ENCODE peak calls at places on chromosomes 7 and 10, in nine cellular contexts. A is CD8-positive, alpha-beta T cell; R is pancreas; J is spleen; L is epithelial cell of prostate; W is IMR-90; Q is gastrocnemius medialis; S is endothelial cell of umbilical vein; H is SK-N-MC. K is an unnamed sample.

GRCh38 chr7:81111781-81112540 is 193.1 kb upstream of the SEMA3C start:
- DNase-seq in W (peak; percentile 72), S (peak; percentile 51), J (no peak), Q (no peak), H (peak; percentile 53), A (no peak), R (no peak), L (no peak), K (no peak)

GRCh38 chr7:18671176-18671575 is 175.6 kb downstream of the HDAC9 start:
- DNase-seq in H (no peak), R (no peak), S (no peak), L (no peak), W (no peak), J (no peak), Q (no peak), A (no peak), K (peak; percentile 4)

GRCh38 chr10:124332426-124332825 is 86.3 kb downstream of the OAT start:
- DNase-seq in W (no peak), S (no peak), L (no peak), A (no peak), J (no peak), R (no peak), H (no peak), Q (no peak), K (no peak)

GRCh38 chr7:29156798-29157461 is 10.6 kb upstream of the CPVL start:
- DNase-seq in H (no peak), A (no peak), J (no peak), R (no peak), W (no peak), S (no peak), Q (no peak), L (no peak), K (no peak)

GRCh38 chr7:158260567-158261361 is 326.9 kb downstream of the PTPRN2 start:
- DNase-seq in L (no peak), S (no peak), R (no peak), H (no peak), Q (no peak), A (no peak), J (no peak), W (no peak), K (no peak)

GRCh38 chr10:19668104-19668503 is 148.1 kb upstream of the PLXDC2 start:
- DNase-seq in Q (no peak), R (no peak), L (no peak), J (no peak), H (no peak), A (no peak), W (no peak), S (no peak), K (no peak)

GRCh38 chr10:111093741-111094380 is 17.0 kb downstream of the ADRA2A start:
- DNase-seq in L (peak; percentile 34), W (peak; percentile 43), S (no peak), H (no peak), R (no peak), A (no peak), Q (no peak), J (no peak), K (no peak)

GRCh38 chr7:143503261-143503660 is 25.6 kb downstream of the TAS2R41 start:
- DNase-seq in Q (no peak), L (no peak), S (no peak), H (no peak), J (no peak), R (no peak), A (no peak), W (no peak), K (no peak)

GRCh38 chr7:31782411-31782991 is 95.5 kb downstream of the PPP1R17 start:
- DNase-seq in Q (no peak), W (peak; percentile 77), A (no peak), R (no peak), H (peak; percentile 28), S (peak; percentile 69), J (no peak), L (peak; percentile 12), K (peak; percentile 73)

GRCh38 chr10:48365668-48366067 is 59.2 kb downstream of the MAPK8 start:
- DNase-seq in W (peak; percentile 16), S (no peak), R (no peak), L (no peak), A (no peak), H (no peak), Q (no peak), J (no peak), K (no peak)

GRCh38 chr10:72906446-72906845 is 12.9 kb downstream of the OIT3 start:
- DNase-seq in W (peak; percentile 15), Q (no peak), L (no peak), R (no peak), J (no peak), A (no peak), S (no peak), H (no peak), K (no peak)

GRCh38 chr7:155589001-155589980 is 42.9 kb upstream of the CNPY1 start:
- DNase-seq in A (no peak), J (peak; percentile 81), H (no peak), W (no peak), R (no peak), Q (no peak), L (no peak), S (no peak), K (no peak)

GRCh38 chr7:71235263-71235662 is 103.3 kb downstream of the GALNT17 start:
- DNase-seq in Q (no peak), A (no peak), J (no peak), W (no peak), H (no peak), R (no peak), S (no peak), L (no peak), K (no peak)
- H3K27ac ChIP-seq in Q (no peak overlapping the region), A (no peak overlapping the region), J (no peak overlapping the region), W (no peak overlapping the region), H (no peak overlapping the region), R (no peak overlapping the region), S (no peak overlapping the region), L (no peak overlapping the region), K (no peak overlapping the region)

GRCh38 chr7:148799893-148800545 is 84.1 kb downstream of the EZH2 start:
- DNase-seq in A (no peak), S (no peak), H (no peak), Q (no peak), L (no peak), W (no peak), R (no peak), J (no peak), K (no peak)
- H3K27ac ChIP-seq in A (no peak overlapping the region), S (no peak overlapping the region), H (peak overlapping the region; percentile 68), Q (no peak overlapping the region), L (no peak overlapping the region), W (no peak overlapping the region), R (no peak overlapping the region), J (no peak overlapping the region), K (peak overlapping the region; percentile 15)

GRCh38 chr7:73986158-73986631 is 41.8 kb upstream of the ELN start:
- DNase-seq in A (no peak), Q (no peak), L (no peak), H (no peak), J (no peak), W (no peak), S (no peak), R (no peak), K (no peak)
- H3K27ac ChIP-seq in A (no peak overlapping the region), Q (no peak overlapping the region), L (no peak overlapping the region), H (no peak overlapping the region), J (no peak overlapping the region), W (no peak overlapping the region), S (no peak overlapping the region), R (no peak overlapping the region), K (no peak overlapping the region)

GRCh38 chr10:10910634-10911033 is 107.0 kb upstream of the CELF2 start:
- DNase-seq in A (no peak), L (no peak), Q (no peak), S (no peak), J (no peak), R (no peak), H (no peak), W (peak; percentile 21), K (no peak)
- H3K27ac ChIP-seq in A (no peak overlapping the region), L (peak overlapping the region; percentile 60), Q (no peak overlapping the region), S (no peak overlapping the region), J (no peak overlapping the region), R (no peak overlapping the region), H (no peak overlapping the region), W (no peak overlapping the region), K (peak overlapping the region; percentile 84)

GRCh38 chr10:88161070-88161469 is 297.6 kb downstream of the PTEN start:
- DNase-seq in R (no peak), L (no peak), Q (no peak), W (no peak), A (no peak), H (no peak), S (no peak), J (no peak), K (no peak)

GRCh38 chr10:88159127-88159829 is 295.9 kb downstream of the PTEN start:
- DNase-seq in S (no peak), A (no peak), H (no peak), W (no peak), R (no peak), J (no peak), Q (no peak), L (no peak), K (no peak)

GRCh38 chr10:88156341-88156740 is 292.9 kb downstream of the PTEN start:
- DNase-seq in S (peak; percentile 31), A (no peak), Q (no peak), W (peak; percentile 92), J (no peak), L (no peak), R (no peak), H (no peak), K (no peak)

GRCh38 chr10:88157981-88158465 is 294.6 kb downstream of the PTEN start:
- DNase-seq in W (peak; percentile 96), S (peak; percentile 76), J (no peak), R (no peak), H (no peak), A (no peak), L (no peak), Q (no peak), K (peak; percentile 79)

DNA sequence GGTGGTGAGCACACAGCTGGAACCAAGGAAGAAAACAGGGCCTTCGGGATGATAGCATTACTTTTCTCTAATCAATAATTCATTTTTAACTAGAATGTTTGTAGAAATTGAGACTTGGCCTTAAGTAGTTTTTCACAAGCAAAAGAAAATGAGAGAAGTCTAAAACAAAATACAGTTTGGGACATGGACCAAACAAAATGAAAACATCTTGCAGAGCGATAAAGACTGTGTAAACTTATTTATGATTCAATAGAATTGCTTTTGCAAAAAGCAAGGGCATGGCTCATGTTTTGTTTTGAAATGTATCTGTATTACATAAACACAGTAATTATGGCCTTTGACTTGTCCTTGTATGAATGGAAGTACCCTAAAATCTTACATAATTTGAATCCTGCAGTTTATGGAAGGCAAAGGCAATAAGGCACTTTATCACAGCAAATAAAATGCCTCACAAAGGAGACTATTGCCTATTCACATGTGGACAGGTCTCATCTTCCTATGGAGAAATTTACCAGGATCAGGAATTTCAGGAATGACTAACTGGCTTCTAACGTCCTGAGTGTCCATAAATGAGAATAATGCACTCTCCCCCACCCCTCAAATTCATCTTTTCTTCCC is 295.2 kb downstream of the PTEN start:
- DNase-seq in L (no peak), R (no peak), W (peak; percentile 33), S (peak; percentile 5), Q (no peak), H (no peak), A (no peak), J (no peak), K (no peak)
- H3K27ac ChIP-seq in L (peak overlapping the region; percentile 71), R (no peak overlapping the region), W (peak overlapping the region; percentile 97), S (peak overlapping the region; percentile 48), Q (peak overlapping the region; percentile 76), H (no peak overlapping the region), A (no peak overlapping the region), J (no peak overlapping the region), K (peak overlapping the region; percentile 66)

K was measured in RWPE1.